ENCODE peak calls at places on chromosomes 4 and X, in four cellular contexts. A is H7, X is neural progenitor cell, Q is smooth muscle cell of the brain vasculature. F is an unnamed sample.

GRCh38 chrX:22585831-22586230 is 313.1 kb downstream of the CBLL2 start:
- DNase-seq in A (no peak), X (no peak), Q (no peak), F (no peak)

GRCh38 chr4:26217961-26218676 is 102.7 kb upstream of the RBPJ start:
- DNase-seq in A (no peak), X (no peak), Q (no peak), F (no peak)

GRCh38 chr4:2925931-2926860 is 37.0 kb downstream of the NOP14 start:
- DNase-seq in A (peak), X (no peak), Q (no peak), F (peak)

GRCh38 chrX:113384628-113385027 is 544.0 kb upstream of the AMOT start:
- DNase-seq in A (no peak), X (no peak), Q (no peak), F (no peak)

GRCh38 chr4:87219648-87220093 is 747 bp downstream of the KLHL8 start:
- DNase-seq in A (no peak), X (peak), Q (no peak), F (peak)

GRCh38 chr4:98663226-98664006 is 5.0 kb upstream of the TSPAN5 start:
- DNase-seq in A (no peak), X (no peak), Q (no peak), F (peak)

GRCh38 chr4:72631296-72631695 is 62.3 kb upstream of the ADAMTS3 start:
- DNase-seq in A (no peak), X (no peak), Q (peak), F (no peak)

GRCh38 chrX:123920065-123920785 is 41.3 kb upstream of the STAG2 start:
- DNase-seq in A (no peak), X (no peak), Q (no peak), F (no peak)

GRCh38 chr4:65831828-65832227 is 161.5 kb upstream of the EPHA5 start:
- DNase-seq in A (no peak), X (no peak), Q (no peak), F (no peak)

GRCh38 chr4:183887351-183887750 is 17.8 kb upstream of the STOX2 start:
- DNase-seq in A (peak), X (peak), Q (no peak), F (no peak)

GRCh38 chr4:3054169-3054759 is 20.1 kb downstream of the HTT-AS start:
- DNase-seq in A (no peak), X (no peak), Q (no peak), F (no peak)

GRCh38 chr4:52172166-52172565 is 121.1 kb downstream of the SPATA18 start:
- DNase-seq in A (peak), X (peak), Q (no peak), F (no peak)

GRCh38 chr4:20773144-20773997 is 73.1 kb downstream of the PACRGL start:
- DNase-seq in A (peak), X (peak), Q (peak), F (no peak)

GRCh38 chr4:56049428-56050212 is 100.9 kb downstream of the CEP135 start:
- DNase-seq in A (peak), X (peak), Q (no peak), F (peak)

GRCh38 chrX:131729295-131729694 is 185.4 kb downstream of the OR13H1 start:
- DNase-seq in A (no peak), X (no peak), Q (peak), F (peak)

GRCh38 chr4:17562157-17562556 is 14.8 kb upstream of the LAP3 start:
- DNase-seq in A (no peak), X (peak), Q (no peak), F (no peak)

GRCh38 chr4:1305781-1306455 is 16.2 kb downstream of the MAEA start:
- DNase-seq in A (no peak), X (no peak), Q (no peak), F (peak)

GRCh38 chrX:72107320-72107719 is 24.4 kb downstream of the RTL5 start:
- DNase-seq in A (no peak), X (no peak), Q (no peak), F (no peak)

GRCh38 chrX:129235903-129236302 is 287.4 kb downstream of the SMARCA1 start:
- DNase-seq in A (peak), X (no peak), Q (no peak), F (no peak)

GRCh38 chrX:9357500-9358139 is 107.2 kb upstream of the TBL1X start:
- DNase-seq in A (no peak), X (no peak), Q (no peak), F (peak)

GRCh38 chr4:1109332-1109731 is 4.0 kb downstream of the RNF212 start:
- DNase-seq in A (no peak), X (no peak), Q (no peak), F (no peak)

GRCh38 chr4:73341454-73341853 is 62.6 kb upstream of the ALB start:
- DNase-seq in A (peak), X (peak), Q (peak), F (no peak)

GRCh38 chr4:4930677-4931076 is 71.2 kb downstream of the MSX1 start:
- DNase-seq in A (no peak), X (no peak), Q (no peak), F (no peak)

GRCh38 chr4:169677150-169677732 is 56.9 kb downstream of the CLCN3 start:
- DNase-seq in A (no peak), X (no peak), Q (no peak), F (no peak)

F was measured in spleen.